ENCODE peak calls at places on chromosome 14, in five cellular contexts. I, K, B, J and A are unnamed samples.

GRCh38 chr14:103057372-103058208 is at the start of gene CDC42BPB:
- DNase-seq in I (peak), K (peak), B (peak), J (peak), A (peak)

GRCh38 chr14:21069388-21070082 is 569 bp upstream of the ARHGEF40 start:
- DNase-seq in I (peak), K (peak), B (no peak), J (peak), A (peak)

GRCh38 chr14:64604854-64605253 is 55.1 kb downstream of the PPP1R36 start:
- DNase-seq in I (no peak), K (no peak), B (no peak), J (no peak), A (no peak)

GRCh38 chr14:88554458-88555286 is at the start of gene PTPN21:
- DNase-seq in I (peak), K (peak), B (no peak), J (peak), A (peak)

GRCh38 chr14:103105580-103106168 is 11.1 kb downstream of the EXOC3L4 start:
- DNase-seq in I (no peak), K (no peak), B (no peak), J (no peak), A (no peak)

GRCh38 chr14:62980693-62981092 is 64.6 kb downstream of the KCNH5 start:
- DNase-seq in I (no peak), K (no peak), B (no peak), J (no peak), A (no peak)

GRCh38 chr14:32545109-32545857 is 216.2 kb downstream of the AKAP6 start:
- DNase-seq in I (no peak), K (no peak), B (no peak), J (no peak), A (no peak)

GRCh38 chr14:101072945-101073597 is 169.5 kb upstream of the RTL1 start:
- DNase-seq in I (peak), K (peak), B (peak), J (peak), A (peak)

GRCh38 chr14:56081139-56081538 is 37.1 kb upstream of the PELI2 start:
- DNase-seq in I (no peak), K (no peak), B (no peak), J (peak), A (no peak)

GRCh38 chr14:95149441-95149840 is 7.9 kb downstream of the DICER1 start:
- DNase-seq in I (no peak), K (no peak), B (no peak), J (no peak), A (no peak)

GRCh38 chr14:23056956-23057756 is at the start of gene CDH24:
- DNase-seq in I (peak), K (peak), B (no peak), J (peak), A (peak)

GRCh38 chr14:70721542-70721941 is 79.8 kb downstream of the TTC9 start:
- DNase-seq in I (no peak), K (no peak), B (no peak), J (peak), A (no peak)

GRCh38 chr14:65210118-65210826 is 108.0 kb upstream of the MAX start:
- DNase-seq in I (peak), K (peak), B (no peak), J (peak), A (no peak)

GRCh38 chr14:61887628-61888027 is 125.4 kb downstream of the SNAPC1 start:
- DNase-seq in I (no peak), K (peak), B (no peak), J (no peak), A (no peak)

GRCh38 chr14:60951781-60952435 is 29.0 kb downstream of the TRMT5 start:
- DNase-seq in I (no peak), K (peak), B (no peak), J (no peak), A (no peak)

GRCh38 chr14:95206534-95206933 is 49.2 kb upstream of the DICER1 start:
- DNase-seq in I (no peak), K (no peak), B (no peak), J (no peak), A (no peak)

GRCh38 chr14:90388982-90389381 is 7.8 kb upstream of the CALM1 start:
- DNase-seq in I (no peak), K (no peak), B (no peak), J (peak), A (no peak)

GRCh38 chr14:32134448-32135070 is 57.5 kb downstream of the ARHGAP5 start:
- DNase-seq in I (peak), K (peak), B (no peak), J (peak), A (peak)

GRCh38 chr14:93207468-93208308 is 632 bp downstream of the UBR7 start:
- DNase-seq in I (peak), K (peak), B (no peak), J (peak), A (peak)

GRCh38 chr14:93201155-93201704 is 5.6 kb downstream of the GON7 start:
- DNase-seq in I (no peak), K (no peak), B (no peak), J (no peak), A (no peak)

GRCh38 chr14:93212432-93212831 is 5.4 kb downstream of the UBR7 start:
- DNase-seq in I (no peak), K (no peak), B (no peak), J (no peak), A (no peak)

DNA sequence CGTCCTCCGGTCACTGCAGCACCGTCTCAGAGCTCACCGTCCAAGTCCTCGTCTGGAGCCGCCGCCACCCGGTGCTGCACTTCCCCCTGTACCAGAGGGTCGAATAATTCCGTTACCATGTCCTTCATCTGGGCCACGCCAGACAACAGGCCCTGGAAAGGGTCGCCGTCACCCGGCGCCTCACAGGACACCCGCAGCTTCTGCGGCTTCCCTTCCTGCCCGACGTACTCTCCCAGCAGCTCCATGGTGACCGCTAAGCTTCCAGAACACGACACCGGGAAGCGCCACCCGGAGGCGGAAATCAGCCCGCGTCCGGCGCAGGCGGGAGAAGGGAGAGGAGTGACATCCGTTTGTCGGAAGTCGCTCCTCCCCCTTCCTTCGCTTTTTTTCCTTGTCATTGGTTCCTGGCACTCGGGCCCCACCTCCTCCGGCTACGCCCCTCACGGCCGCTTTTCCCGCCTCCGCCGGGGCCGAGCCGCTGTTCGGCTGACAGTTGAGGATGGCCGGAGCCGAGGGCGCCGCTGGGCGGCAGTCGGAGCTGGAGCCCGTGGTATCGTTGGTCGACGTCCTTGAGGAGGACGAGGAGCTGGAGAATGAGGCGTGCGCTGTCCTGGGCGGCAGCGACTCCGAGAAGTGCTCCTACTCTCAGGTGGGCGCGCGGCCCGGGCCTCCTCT is at the start of the genes GON7 and UBR7:
- DNase-seq in I (peak), K (peak), B (peak), J (peak), A (peak)
- TF ChIP-seq CTCF in I (peak), K (no peak), B (peak), J (peak), A (peak)

DNA sequence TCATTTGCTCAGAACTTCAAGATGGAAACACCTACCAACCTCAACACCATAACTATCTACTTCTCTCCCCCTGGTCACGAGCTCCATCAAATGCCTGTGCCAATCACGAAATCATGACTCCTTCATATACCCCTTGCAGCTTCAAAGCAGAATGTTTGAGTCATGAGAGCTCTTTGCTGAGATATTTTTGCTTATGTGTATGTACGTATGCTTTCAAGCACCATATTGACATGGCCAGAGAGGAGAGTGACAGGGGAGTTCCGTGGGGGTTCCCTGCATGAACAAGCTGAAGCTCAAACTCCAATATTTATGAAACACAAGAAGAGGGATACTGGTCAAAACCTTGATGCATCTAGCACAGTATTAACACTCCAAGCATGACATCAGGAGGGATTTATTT is 374.4 kb downstream of the DPF3 start:
- DNase-seq in I (no peak), K (no peak), B (no peak), J (no peak), A (no peak)
- H3K4me3 ChIP-seq in I (no peak), K (no peak), B (no peak), J (no peak), A (no peak)

DNA sequence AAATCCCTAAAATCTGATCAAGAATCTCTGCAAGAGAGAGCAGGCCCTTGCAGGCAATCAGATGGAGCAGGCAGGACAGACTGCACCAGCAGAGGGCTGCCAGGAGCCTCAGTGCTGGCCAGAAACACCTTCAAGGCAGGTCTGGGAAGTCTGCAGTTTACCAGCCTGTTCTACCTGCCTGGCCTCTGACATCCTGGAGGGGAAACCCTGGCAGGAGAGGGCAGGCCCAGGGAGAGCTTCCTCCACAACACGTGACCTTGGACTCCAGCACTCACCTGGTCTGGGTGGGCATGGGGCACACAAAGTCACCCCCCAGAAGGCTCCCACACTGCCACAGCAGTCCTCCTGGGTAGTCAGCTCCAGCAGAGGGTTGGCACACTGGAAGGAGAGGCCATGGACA is 56.0 kb downstream of the ISCA2 start:
- DNase-seq in I (no peak), K (no peak), B (no peak), J (no peak), A (no peak)
- TF ChIP-seq CTCF in I (peak), K (peak), B (no peak), J (peak), A (no peak)

GRCh38 chr14:34906287-34906686 is 31.1 kb upstream of the BAZ1A start:
- DNase-seq in I (no peak), K (no peak), B (no peak), J (no peak), A (no peak)

GRCh38 chr14:34913619-34914018 is 38.5 kb upstream of the BAZ1A start:
- DNase-seq in I (no peak), K (no peak), B (no peak), J (no peak), A (no peak)

GRCh38 chr14:34912966-34913365 is 37.8 kb upstream of the BAZ1A start:
- DNase-seq in I (no peak), K (no peak), B (no peak), J (no peak), A (no peak)

GRCh38 chr14:34911209-34912150 is 36.3 kb upstream of the BAZ1A start:
- DNase-seq in I (peak), K (peak), B (no peak), J (peak), A (no peak)

GRCh38 chr14:34912182-34912581 is 37.0 kb upstream of the BAZ1A start:
- DNase-seq in I (no peak), K (no peak), B (no peak), J (no peak), A (peak)
- H3K4me3 ChIP-seq in I (no peak), K (no peak), B (no peak), J (no peak), A (no peak)

DNA sequence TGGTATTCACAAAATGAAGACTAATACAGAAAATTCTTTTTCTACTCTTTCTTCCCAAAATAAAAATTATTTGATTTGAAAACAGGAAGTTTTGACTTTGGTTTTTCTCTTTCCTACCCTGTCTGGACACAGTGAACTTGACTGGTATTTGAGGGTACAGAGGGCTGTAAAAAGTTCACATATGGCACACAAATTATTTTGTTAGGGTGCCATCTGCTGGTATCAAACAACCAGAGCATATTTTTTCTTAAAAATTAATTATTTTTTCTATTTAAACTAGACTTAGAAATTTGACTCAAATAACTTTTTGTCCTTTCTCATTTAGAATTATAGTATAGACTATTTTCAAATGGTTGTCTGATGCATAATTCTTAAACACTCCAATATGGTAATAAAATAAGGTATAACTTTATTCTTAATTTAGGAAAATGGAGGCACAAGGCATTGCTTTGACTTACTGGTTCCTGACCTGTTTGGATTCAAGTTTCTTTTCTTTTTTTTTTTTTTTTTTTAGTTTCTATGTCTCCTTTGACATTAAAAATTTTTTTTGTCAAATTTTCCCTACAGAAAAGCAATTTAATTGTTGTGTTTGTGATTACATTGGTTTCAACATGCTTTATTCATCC is 390.6 kb downstream of the PRKD1 start:
- DNase-seq in I (peak), K (peak), B (no peak), J (peak), A (peak)
- TF ChIP-seq CTCF in I (peak), K (peak), B (peak), J (peak), A (peak)

DNA sequence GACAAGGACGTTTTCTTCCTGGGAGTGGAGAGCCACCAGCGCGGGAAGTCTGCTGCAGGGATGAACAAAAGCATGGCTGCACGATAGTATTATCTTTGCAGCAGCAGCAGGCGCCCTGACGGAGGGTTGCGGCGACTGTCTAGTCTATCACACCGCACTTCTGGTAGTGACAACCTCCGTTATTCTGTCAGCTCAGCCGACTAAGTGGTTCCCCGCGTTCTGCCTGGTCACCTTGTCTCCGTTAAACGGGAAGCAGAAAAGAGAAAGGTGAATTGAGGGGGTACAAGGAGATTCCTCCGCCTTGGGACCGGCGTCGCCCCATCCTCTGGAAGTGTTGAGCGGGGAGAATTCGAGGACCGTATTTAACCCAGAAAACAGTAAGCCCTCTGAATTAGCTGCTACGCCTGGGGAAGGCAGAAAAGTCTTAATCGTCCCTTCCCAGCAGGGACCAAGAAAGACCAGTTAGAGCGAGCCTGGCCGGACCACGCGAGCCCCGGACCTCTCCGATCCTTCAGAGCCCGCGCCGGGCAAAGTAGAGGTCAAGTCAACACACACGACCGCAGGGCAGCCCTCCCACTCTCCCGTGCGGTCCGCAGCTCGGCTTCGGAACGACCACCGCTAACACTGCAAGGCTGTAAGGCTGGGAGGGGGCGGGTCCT is 536 bp upstream of the DAAM1 start:
- DNase-seq in I (no peak), K (no peak), B (no peak), J (no peak), A (peak)
- H3K4me3 ChIP-seq in I (peak), K (peak), B (peak), J (peak), A (peak)